ENCODE peak calls at places on chromosomes 4 and X, in five cellular contexts. One of them, this sample, is unnamed.

GRCh38 chr4:121662225-121662624 is 34.6 kb downstream of the ANXA5 start:
- DNase-seq in naive thymus-derived CD8-positive, alpha-beta T cell: no peak
- DNase-seq in K562: no peak
- DNase-seq in GM12892: no peak
- DNase-seq in upper lobe of right lung: no peak
- DNase-seq in this sample: no peak

GRCh38 chrX:70422886-70423336 is at the start of gene GDPD2:
- DNase-seq in K562: no peak
- DNase-seq in GM12892: no peak
- DNase-seq in upper lobe of right lung: no peak
- DNase-seq in naive thymus-derived CD8-positive, alpha-beta T cell: no peak
- DNase-seq in this sample: no peak

GRCh38 chr4:16196482-16197393 is 29.5 kb downstream of the TAPT1 start:
- DNase-seq in GM12892: no peak
- DNase-seq in upper lobe of right lung: no peak
- DNase-seq in naive thymus-derived CD8-positive, alpha-beta T cell: no peak
- DNase-seq in K562: no peak
- DNase-seq in this sample: peak; percentile 34

GRCh38 chr4:17707671-17708070 is 73.8 kb downstream of the FAM184B start:
- DNase-seq in upper lobe of right lung: no peak
- DNase-seq in K562: no peak
- DNase-seq in GM12892: no peak
- DNase-seq in naive thymus-derived CD8-positive, alpha-beta T cell: no peak
- DNase-seq in this sample: no peak

GRCh38 chr4:6992728-6993655 is 50.2 kb upstream of the TADA2B start:
- DNase-seq in GM12892: no peak
- DNase-seq in upper lobe of right lung: no peak
- DNase-seq in naive thymus-derived CD8-positive, alpha-beta T cell: no peak
- DNase-seq in K562: no peak
- DNase-seq in this sample: no peak

GRCh38 chr4:78585633-78586032 is 34.1 kb downstream of the ANXA3 start:
- DNase-seq in GM12892: no peak
- DNase-seq in upper lobe of right lung: no peak
- DNase-seq in K562: no peak
- DNase-seq in naive thymus-derived CD8-positive, alpha-beta T cell: no peak
- DNase-seq in this sample: no peak

GRCh38 chr4:40316333-40316781 is 18.8 kb upstream of the CHRNA9 start:
- DNase-seq in naive thymus-derived CD8-positive, alpha-beta T cell: peak; percentile 35
- DNase-seq in K562: no peak
- DNase-seq in upper lobe of right lung: no peak
- DNase-seq in GM12892: no peak
- DNase-seq in this sample: no peak

GRCh38 chr4:6352031-6352763 is 82.5 kb downstream of the WFS1 start:
- DNase-seq in GM12892: no peak
- DNase-seq in naive thymus-derived CD8-positive, alpha-beta T cell: no peak
- DNase-seq in K562: no peak
- DNase-seq in upper lobe of right lung: no peak
- DNase-seq in this sample: no peak

GRCh38 chrX:19760841-19761512 is 126.4 kb downstream of the SH3KBP1 start:
- DNase-seq in GM12892: no peak
- DNase-seq in upper lobe of right lung: no peak
- DNase-seq in K562: no peak
- DNase-seq in naive thymus-derived CD8-positive, alpha-beta T cell: no peak
- DNase-seq in this sample: no peak

GRCh38 chr4:39699676-39700409 is 1.9 kb downstream of the UBE2K start:
- DNase-seq in GM12892: no peak
- DNase-seq in upper lobe of right lung: no peak
- DNase-seq in naive thymus-derived CD8-positive, alpha-beta T cell: no peak
- DNase-seq in K562: no peak
- DNase-seq in this sample: no peak

GRCh38 chr4:88866862-88867550 is 169.4 kb upstream of the NAP1L5 start:
- DNase-seq in naive thymus-derived CD8-positive, alpha-beta T cell: no peak
- DNase-seq in K562: no peak
- DNase-seq in upper lobe of right lung: no peak
- DNase-seq in GM12892: no peak
- DNase-seq in this sample: no peak

GRCh38 chrX:2715066-2715600 is 24.0 kb downstream of the CD99 start:
- DNase-seq in GM12892: no peak
- DNase-seq in upper lobe of right lung: no peak
- DNase-seq in naive thymus-derived CD8-positive, alpha-beta T cell: no peak
- DNase-seq in K562: no peak
- DNase-seq in this sample: no peak

GRCh38 chr4:113636877-113637276 is 124.7 kb downstream of the CAMK2D start:
- DNase-seq in K562: peak; percentile 21
- DNase-seq in GM12892: no peak
- DNase-seq in upper lobe of right lung: no peak
- DNase-seq in naive thymus-derived CD8-positive, alpha-beta T cell: peak; percentile 18
- DNase-seq in this sample: no peak

GRCh38 chrX:39491548-39492297 is 606.0 kb downstream of the BCOR start:
- DNase-seq in GM12892: no peak
- DNase-seq in K562: peak; percentile 77
- DNase-seq in naive thymus-derived CD8-positive, alpha-beta T cell: peak; percentile 48
- DNase-seq in upper lobe of right lung: no peak
- DNase-seq in this sample: no peak

GRCh38 chr4:82802906-82803305 is 4.3 kb upstream of the SCD5 start:
- DNase-seq in upper lobe of right lung: no peak
- DNase-seq in naive thymus-derived CD8-positive, alpha-beta T cell: no peak
- DNase-seq in K562: no peak
- DNase-seq in GM12892: no peak
- DNase-seq in this sample: no peak

GRCh38 chrX:55151199-55151598 is 62.4 kb downstream of the PAGE2 start:
- DNase-seq in naive thymus-derived CD8-positive, alpha-beta T cell: no peak
- DNase-seq in K562: no peak
- DNase-seq in GM12892: no peak
- DNase-seq in upper lobe of right lung: no peak
- DNase-seq in this sample: no peak

GRCh38 chr4:9679704-9680478 is 101.5 kb upstream of the DRD5 start:
- DNase-seq in naive thymus-derived CD8-positive, alpha-beta T cell: no peak
- DNase-seq in GM12892: no peak
- DNase-seq in K562: no peak
- DNase-seq in upper lobe of right lung: no peak
- DNase-seq in this sample: no peak

GRCh38 chr4:67198757-67199156 is 346.5 kb downstream of the CENPC start:
- DNase-seq in GM12892: no peak
- DNase-seq in upper lobe of right lung: no peak
- DNase-seq in K562: no peak
- DNase-seq in naive thymus-derived CD8-positive, alpha-beta T cell: no peak
- DNase-seq in this sample: peak; percentile 18

GRCh38 chrX:42615161-42615563 is 162.8 kb downstream of the PPP1R2C start:
- DNase-seq in GM12892: no peak
- DNase-seq in naive thymus-derived CD8-positive, alpha-beta T cell: no peak
- DNase-seq in upper lobe of right lung: no peak
- DNase-seq in K562: no peak
- DNase-seq in this sample: no peak

GRCh38 chr4:22203436-22204011 is 255.0 kb upstream of the KCNIP4 start:
- DNase-seq in K562: no peak
- DNase-seq in naive thymus-derived CD8-positive, alpha-beta T cell: no peak
- DNase-seq in GM12892: no peak
- DNase-seq in upper lobe of right lung: no peak
- DNase-seq in this sample: no peak

GRCh38 chr4:121200795-121201472 is 36.8 kb upstream of the TNIP3 start:
- DNase-seq in GM12892: no peak
- DNase-seq in naive thymus-derived CD8-positive, alpha-beta T cell: no peak
- DNase-seq in upper lobe of right lung: no peak
- DNase-seq in K562: no peak
- DNase-seq in this sample: no peak

GRCh38 chr4:23135792-23136645 is 443.3 kb downstream of the GBA3 start:
- DNase-seq in K562: peak; percentile 55
- DNase-seq in upper lobe of right lung: no peak
- DNase-seq in GM12892: no peak
- DNase-seq in naive thymus-derived CD8-positive, alpha-beta T cell: no peak
- DNase-seq in this sample: peak; percentile 43

GRCh38 chr4:109701566-109702399 is 1.5 kb downstream of the CASP6 start:
- DNase-seq in upper lobe of right lung: no peak
- DNase-seq in naive thymus-derived CD8-positive, alpha-beta T cell: no peak
- DNase-seq in GM12892: peak; percentile 17
- DNase-seq in K562: peak; percentile 25
- DNase-seq in this sample: peak; percentile 52

GRCh38 chr4:4712800-4713528 is 146.5 kb upstream of the MSX1 start:
- DNase-seq in K562: no peak
- DNase-seq in naive thymus-derived CD8-positive, alpha-beta T cell: no peak
- DNase-seq in upper lobe of right lung: no peak
- DNase-seq in GM12892: no peak
- DNase-seq in this sample: no peak

GRCh38 chrX:44817029-44817428 is 26.8 kb upstream of the DUSP21 start:
- DNase-seq in K562: no peak
- DNase-seq in naive thymus-derived CD8-positive, alpha-beta T cell: no peak
- DNase-seq in GM12892: no peak
- DNase-seq in upper lobe of right lung: no peak
- DNase-seq in this sample: no peak

GRCh38 chr4:109079177-109079576 is 223.3 kb downstream of the COL25A1 start:
- DNase-seq in naive thymus-derived CD8-positive, alpha-beta T cell: no peak
- DNase-seq in upper lobe of right lung: no peak
- DNase-seq in GM12892: no peak
- DNase-seq in K562: no peak
- DNase-seq in this sample: no peak

GRCh38 chr4:76687730-76688441 is 210.1 kb downstream of the SOWAHB start:
- DNase-seq in upper lobe of right lung: no peak
- DNase-seq in GM12892: no peak
- DNase-seq in K562: no peak
- DNase-seq in naive thymus-derived CD8-positive, alpha-beta T cell: no peak
- DNase-seq in this sample: no peak

GRCh38 chr4:72352746-72353145 is 216.3 kb downstream of the ADAMTS3 start:
- DNase-seq in naive thymus-derived CD8-positive, alpha-beta T cell: no peak
- DNase-seq in upper lobe of right lung: no peak
- DNase-seq in GM12892: no peak
- DNase-seq in K562: no peak
- DNase-seq in this sample: no peak